ENCODE peak calls at places on chromosomes 6 and 20, in four cellular contexts. L is lower lobe of right lung, N is AG09309, K is left ventricle myocardium inferior. E is an unnamed sample.

GRCh38 chr6:122839477-122839876 is 50.4 kb downstream of the SMPDL3A start:
- DNase-seq in L (no peak), N (peak; percentile 16), K (no peak), E (peak; percentile 25)

GRCh38 chr6:28383235-28384142 is 16.1 kb downstream of the ZSCAN12 start:
- DNase-seq in L (peak; percentile 92), N (no peak), K (peak; percentile 84), E (peak; percentile 30)

GRCh38 chr20:5657190-5657872 is 92.9 kb upstream of the SHLD1 start:
- DNase-seq in L (peak; percentile 52), N (peak; percentile 90), K (peak; percentile 20), E (peak; percentile 93)

GRCh38 chr6:88982720-88983119 is 19.3 kb upstream of the RNGTT start:
- DNase-seq in L (no peak), N (peak; percentile 72), K (no peak), E (peak; percentile 69)

GRCh38 chr6:12075067-12075563 is 63.0 kb downstream of the HIVEP1 start:
- DNase-seq in L (no peak), N (no peak), K (no peak), E (no peak)

GRCh38 chr6:2502096-2502997 is 248.4 kb downstream of the MYLK4 start:
- DNase-seq in L (no peak), N (no peak), K (no peak), E (no peak)

GRCh38 chr6:74073896-74074295 is 377.9 kb downstream of the CD109 start:
- DNase-seq in L (no peak), N (peak; percentile 60), K (no peak), E (no peak)

GRCh38 chr6:106133040-106133439 is 46.9 kb downstream of the PRDM1 start:
- DNase-seq in L (no peak), N (no peak), K (no peak), E (no peak)

GRCh38 chr20:49584418-49585382 is 16.8 kb upstream of the PTGIS start:
- DNase-seq in L (no peak), N (no peak), K (no peak), E (no peak)

GRCh38 chr6:22221211-22221610 is 75.6 kb downstream of the PRL start:
- DNase-seq in L (no peak), N (no peak), K (no peak), E (no peak)
- H3K4me3 ChIP-seq in L (no peak overlapping the region), N (no peak overlapping the region), K (no peak overlapping the region), E (no peak overlapping the region)

DNA sequence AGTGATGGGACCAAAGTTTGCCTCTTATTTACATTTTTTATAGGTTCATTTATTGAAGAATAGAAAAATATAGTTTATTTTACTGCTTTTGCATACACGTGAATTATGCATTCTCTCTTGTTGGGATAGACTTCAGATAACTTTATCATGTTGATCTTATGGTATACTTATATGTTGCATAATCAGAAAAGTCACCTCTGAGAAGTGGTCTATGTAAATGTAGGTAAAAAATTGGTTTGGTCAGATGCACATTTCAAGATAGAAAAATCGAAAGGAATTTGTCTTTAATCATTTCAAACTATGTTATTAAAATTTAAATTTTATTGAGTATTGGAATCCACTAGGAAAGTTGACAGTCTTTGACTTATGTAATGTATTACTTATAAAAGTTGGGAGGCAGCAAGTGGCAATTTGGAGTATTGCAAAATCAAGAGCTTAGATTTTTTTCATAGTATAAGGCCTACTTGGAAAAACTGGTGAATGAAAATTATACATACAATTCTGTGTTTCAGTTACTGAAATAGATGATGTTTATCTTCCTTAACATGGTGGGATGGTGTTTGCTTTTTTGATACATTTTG is 2.4 kb downstream of the PHF3 start:
- DNase-seq in L (no peak), N (no peak), K (no peak), E (no peak)
- TF ChIP-seq CTCF in L (no peak), N (no peak), K (no peak), E (no peak)

GRCh38 chr20:50792708-50793574 is 1.9 kb upstream of the BCAS4 start:
- DNase-seq in L (no peak), N (no peak), K (no peak), E (no peak)

GRCh38 chr20:50788045-50788867 is 6.6 kb upstream of the BCAS4 start:
- DNase-seq in L (peak; percentile 31), N (peak; percentile 53), K (no peak), E (peak; percentile 67)

GRCh38 chr20:50788868-50789125 is 6.1 kb upstream of the BCAS4 start:
- DNase-seq in L (peak; percentile 5), N (no peak), K (no peak), E (no peak)

GRCh38 chr20:50789968-50790650 is 4.8 kb upstream of the BCAS4 start:
- DNase-seq in L (peak; percentile 6), N (no peak), K (no peak), E (no peak)

GRCh38 chr20:50790651-50791277 is 4.1 kb upstream of the BCAS4 start:
- DNase-seq in L (peak; percentile 93), N (peak; percentile 52), K (peak; percentile 86), E (peak; percentile 74)
- H3K4me3 ChIP-seq in L (peak overlapping the region; percentile 31), N (no peak overlapping the region), K (peak overlapping the region; percentile 45), E (no peak overlapping the region)

GRCh38 chr20:18187020-18187419 is 49.4 kb downstream of the KAT14 start:
- DNase-seq in L (no peak), N (no peak), K (no peak), E (no peak)

GRCh38 chr20:18191336-18191735 is 53.7 kb downstream of the KAT14 start:
- DNase-seq in L (no peak), N (no peak), K (no peak), E (no peak)

GRCh38 chr20:18195931-18196330 is 58.3 kb downstream of the KAT14 start:
- DNase-seq in L (no peak), N (no peak), K (no peak), E (no peak)

GRCh38 chr20:18188446-18188845 is 50.8 kb downstream of the KAT14 start:
- DNase-seq in L (no peak), N (peak; percentile 24), K (no peak), E (no peak)

DNA sequence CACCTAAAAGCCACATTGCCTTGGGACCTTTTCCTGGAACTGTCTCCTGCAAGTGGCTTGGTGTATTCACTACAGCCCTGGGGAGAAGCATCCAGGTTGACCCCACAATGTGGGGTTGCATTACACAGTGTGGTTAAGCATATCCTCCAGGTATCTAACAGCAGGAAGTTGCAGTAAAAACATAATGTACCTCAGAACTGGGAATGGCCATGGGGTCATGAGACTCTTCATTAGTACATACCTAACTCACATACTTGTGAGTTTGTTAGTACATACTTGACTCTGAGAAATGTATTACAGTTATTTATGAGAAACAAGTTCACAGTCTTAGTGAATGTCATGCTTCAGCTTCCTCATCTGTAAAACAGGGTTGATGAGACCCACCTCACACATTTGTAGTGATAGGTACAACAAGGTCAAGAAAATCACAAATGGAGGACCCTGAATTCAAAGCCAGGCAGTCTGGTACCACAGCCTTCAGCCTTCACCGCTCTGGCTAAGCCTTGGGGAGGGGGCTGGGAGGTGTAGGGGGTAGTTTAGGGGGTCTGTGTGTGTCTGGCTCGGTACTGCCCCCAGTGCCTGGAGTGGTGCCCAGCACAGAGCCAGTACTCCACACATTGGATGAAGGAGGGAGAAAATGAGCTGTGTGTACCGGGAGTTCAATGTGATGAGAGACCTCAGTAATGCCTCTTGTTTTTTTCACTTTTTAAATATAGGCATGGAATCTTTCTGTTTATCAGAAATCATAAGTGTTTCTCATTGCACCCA is 53.0 kb downstream of the KAT14 start:
- DNase-seq in L (no peak), N (no peak), K (no peak), E (no peak)
- TF ChIP-seq CTCF in L (no peak), N (no peak), K (no peak), E (no peak)

E was measured in HFF-Myc.